ENCODE peak calls at places on chromosome 16, in eight cellular contexts. L, R, W, Z, O, P, S and T are unnamed samples.

GRCh38 chr16:1159325-1159972 is 6.5 kb downstream of the CACNA1H start:
- DNase-seq in L (no peak), R (no peak), W (no peak), Z (no peak), O (no peak), P (no peak), S (no peak), T (no peak)

GRCh38 chr16:3924763-3925162 is 44.2 kb upstream of the CREBBP start:
- DNase-seq in L (no peak), R (no peak), W (no peak), Z (no peak), O (no peak), P (no peak), S (no peak), T (no peak)

GRCh38 chr16:75087040-75087979 is 29.3 kb downstream of the LDHD start:
- DNase-seq in L (no peak), R (no peak), W (no peak), Z (peak; percentile 51), O (no peak), P (peak; percentile 70), S (peak; percentile 97), T (peak; percentile 54)

GRCh38 chr16:83826146-83826913 is 18.6 kb downstream of the HSBP1 start:
- DNase-seq in L (peak; percentile 91), R (no peak), W (peak; percentile 83), Z (peak; percentile 84), O (peak; percentile 83), P (peak; percentile 72), S (peak; percentile 84), T (peak; percentile 82)

GRCh38 chr16:49409121-49409520 is 35.5 kb downstream of the C16orf78 start:
- DNase-seq in L (no peak), R (no peak), W (no peak), Z (no peak), O (no peak), P (no peak), S (no peak), T (no peak)

GRCh38 chr16:82882249-82882648 is 255.5 kb downstream of the CDH13 start:
- DNase-seq in L (no peak), R (no peak), W (no peak), Z (no peak), O (peak; percentile 43), P (no peak), S (no peak), T (no peak)

GRCh38 chr16:85420501-85421337 is 192.4 kb upstream of the GSE1 start:
- DNase-seq in L (peak; percentile 58), R (no peak), W (peak; percentile 74), Z (peak; percentile 59), O (peak; percentile 53), P (peak; percentile 65), S (peak; percentile 38), T (peak; percentile 47)

GRCh38 chr16:85029413-85029794 is 1.8 kb downstream of the KIAA0513 start:
- DNase-seq in L (no peak), R (peak; percentile 20), W (peak; percentile 63), Z (peak; percentile 39), O (no peak), P (no peak), S (peak; percentile 26), T (no peak)

GRCh38 chr16:25925466-25925865 is 233.7 kb downstream of the HS3ST4 start:
- DNase-seq in L (no peak), R (no peak), W (no peak), Z (no peak), O (no peak), P (no peak), S (no peak), T (no peak)

GRCh38 chr16:17571499-17572093 is 100.8 kb upstream of the XYLT1 start:
- DNase-seq in L (no peak), R (no peak), W (no peak), Z (no peak), O (no peak), P (peak; percentile 22), S (no peak), T (no peak)

GRCh38 chr16:84673203-84673535 is 24.9 kb downstream of the KLHL36 start:
- DNase-seq in L (no peak), R (no peak), W (no peak), Z (no peak), O (no peak), P (no peak), S (no peak), T (no peak)

GRCh38 chr16:89318430-89318758 is 100.9 kb downstream of the ZNF778 start:
- DNase-seq in L (no peak), R (no peak), W (no peak), Z (no peak), O (no peak), P (no peak), S (no peak), T (no peak)

GRCh38 chr16:89319883-89320716 is 102.6 kb downstream of the ZNF778 start:
- DNase-seq in L (no peak), R (peak; percentile 17), W (peak; percentile 83), Z (peak; percentile 54), O (peak; percentile 72), P (no peak), S (peak; percentile 78), T (no peak)

GRCh38 chr16:89320717-89321501 is 103.4 kb downstream of the ZNF778 start:
- DNase-seq in L (no peak), R (no peak), W (peak; percentile 67), Z (no peak), O (no peak), P (peak; percentile 85), S (peak; percentile 42), T (peak; percentile 64)

GRCh38 chr16:89318871-89319627 is 101.5 kb downstream of the ZNF778 start:
- DNase-seq in L (no peak), R (no peak), W (no peak), Z (no peak), O (no peak), P (no peak), S (no peak), T (no peak)

GRCh38 chr16:89319628-89319882 is 102.1 kb downstream of the ZNF778 start:
- DNase-seq in L (no peak), R (no peak), W (no peak), Z (no peak), O (no peak), P (no peak), S (no peak), T (no peak)
- H3K4me1 ChIP-seq in L (peaks cover 14% of the 10 kb centered on the region), R (peaks cover 67% of the 10 kb centered on the region), W (peaks cover 15% of the 10 kb centered on the region), Z (peaks cover 26% of the 10 kb centered on the region), O (peaks cover 26% of the 10 kb centered on the region), P (peaks cover 41% of the 10 kb centered on the region), S (peaks cover 62% of the 10 kb centered on the region), T (peaks cover 99% of the 10 kb centered on the region)

GRCh38 chr16:10846213-10846998 is 27.8 kb upstream of the TVP23A start:
- DNase-seq in L (no peak), R (no peak), W (no peak), Z (no peak), O (no peak), P (no peak), S (no peak), T (no peak)
- H3K27ac ChIP-seq in L (no peak overlapping the region), R (no peak overlapping the region), W (no peak overlapping the region), Z (no peak overlapping the region), O (peak overlapping the region; percentile 68), P (no peak overlapping the region), S (no peak overlapping the region), T (peak overlapping the region; percentile 47)

GRCh38 chr16:5903153-5903552 is 805.6 kb upstream of the EEF2KMT start:
- DNase-seq in L (no peak), R (no peak), W (no peak), Z (no peak), O (no peak), P (no peak), S (no peak), T (no peak)

GRCh38 chr16:5905935-5906334 is 808.3 kb upstream of the EEF2KMT start:
- DNase-seq in L (no peak), R (no peak), W (peak; percentile 30), Z (no peak), O (no peak), P (no peak), S (no peak), T (no peak)

GRCh38 chr16:5903797-5904196 is 806.2 kb upstream of the EEF2KMT start:
- DNase-seq in L (no peak), R (no peak), W (no peak), Z (no peak), O (no peak), P (no peak), S (no peak), T (no peak)

GRCh38 chr16:5895137-5895536 is 797.5 kb upstream of the EEF2KMT start:
- DNase-seq in L (no peak), R (no peak), W (no peak), Z (no peak), O (no peak), P (no peak), S (no peak), T (no peak)

GRCh38 chr16:5900046-5900445 is 802.5 kb upstream of the EEF2KMT start:
- DNase-seq in L (no peak), R (no peak), W (no peak), Z (no peak), O (no peak), P (no peak), S (no peak), T (no peak)
- H3K4me1 ChIP-seq in L (no peaks in the 10 kb centered on the region), R (no peaks in the 10 kb centered on the region), W (no peaks in the 10 kb centered on the region), Z (no peaks in the 10 kb centered on the region), O (no peaks in the 10 kb centered on the region), P (no peaks in the 10 kb centered on the region), S (no peaks in the 10 kb centered on the region), T (no peaks in the 10 kb centered on the region)

GRCh38 chr16:67872131-67872630 is 671 bp upstream of the EDC4 start:
- DNase-seq in L (no peak), R (no peak), W (no peak), Z (no peak), O (no peak), P (no peak), S (no peak), T (no peak)

GRCh38 chr16:67871256-67871655 is 1.6 kb upstream of the EDC4 start:
- DNase-seq in L (no peak), R (no peak), W (no peak), Z (no peak), O (no peak), P (no peak), S (no peak), T (no peak)

GRCh38 chr16:67874147-67874771 is 1.4 kb downstream of the EDC4 start:
- DNase-seq in L (no peak), R (no peak), W (no peak), Z (no peak), O (no peak), P (no peak), S (no peak), T (no peak)

GRCh38 chr16:67873435-67874146 is 739 bp downstream of the EDC4 start:
- DNase-seq in L (no peak), R (no peak), W (no peak), Z (no peak), O (no peak), P (peak; percentile 36), S (peak; percentile 14), T (no peak)

DNA sequence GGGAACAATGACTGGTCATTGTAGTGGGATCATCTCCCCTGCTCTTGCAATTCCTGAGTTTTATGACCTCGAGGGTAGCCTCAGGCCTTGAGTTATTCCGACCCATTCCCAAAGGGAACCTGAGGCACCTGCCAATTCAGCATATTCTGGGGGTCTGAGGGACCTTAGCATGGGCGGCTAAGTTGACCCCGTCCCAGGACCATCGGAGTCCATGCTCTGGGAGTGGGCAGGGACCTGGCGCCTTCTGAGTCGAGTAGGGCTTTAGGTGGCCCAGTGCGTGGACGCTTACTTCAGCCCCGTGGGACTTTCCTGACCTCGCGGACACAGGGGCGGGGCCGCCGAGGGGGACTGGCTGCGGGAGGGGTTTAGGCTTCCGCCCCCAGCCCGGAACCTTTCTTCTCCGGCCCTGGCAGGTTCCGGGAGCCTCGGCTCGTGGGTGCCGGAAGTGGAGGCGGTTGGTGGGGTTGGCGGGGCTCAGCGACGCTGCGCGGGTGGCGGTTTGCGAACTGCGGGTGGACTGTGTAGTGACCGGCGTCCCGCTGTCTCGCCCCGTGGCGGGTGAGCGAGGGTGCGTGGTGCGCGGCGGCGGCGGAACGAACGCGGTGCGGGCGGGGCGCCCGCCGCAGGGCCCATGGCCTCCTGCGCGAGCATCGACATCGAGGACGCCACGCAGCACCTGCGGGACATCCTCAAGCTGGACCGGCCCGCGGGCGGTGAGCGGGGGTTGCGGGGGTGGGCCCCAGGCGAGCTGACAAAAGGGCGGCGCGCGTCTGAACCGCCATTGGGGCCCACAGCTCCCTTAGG is at the start of gene EDC4:
- DNase-seq in L (peak; percentile 87), R (peak; percentile 48), W (peak; percentile 77), Z (peak; percentile 85), O (peak; percentile 89), P (peak; percentile 84), S (peak; percentile 80), T (peak; percentile 88)
- H3K27ac ChIP-seq in L (peak within 1 kb of the TSS; percentile 66), R (peak within 1 kb of the TSS; percentile 78), W (peak within 1 kb of the TSS; percentile 52), Z (peak within 1 kb of the TSS; percentile 76), O (peak within 1 kb of the TSS; percentile 61), P (peak within 1 kb of the TSS; percentile 71), S (peak within 1 kb of the TSS; percentile 85), T (peak within 1 kb of the TSS; percentile 90)